ENCODE peak calls at places on chromosomes 13 and 19, in six cellular contexts. Q, Z, L, J, B and K are unnamed samples.

GRCh38 chr19:13234518-13234917 is 84.3 kb downstream of the IER2 start:
- DNase-seq in Q (peak; percentile 89), Z (no peak), L (peak; percentile 66), J (no peak), B (peak; percentile 48), K (no peak)

GRCh38 chr13:74485757-74486156 is 351.6 kb upstream of the KLF12 start:
- DNase-seq in Q (no peak), Z (no peak), L (no peak), J (no peak), B (no peak), K (no peak)

GRCh38 chr19:46776927-46777911 is 11.2 kb downstream of the SLC1A5 start:
- DNase-seq in Q (no peak), Z (no peak), L (no peak), J (no peak), B (no peak), K (no peak)

GRCh38 chr13:39688278-39688677 is 32.8 kb downstream of the COG6 start:
- DNase-seq in Q (no peak), Z (no peak), L (no peak), J (no peak), B (no peak), K (no peak)

GRCh38 chr13:75255653-75256052 is 226.3 kb downstream of the TBC1D4 start:
- DNase-seq in Q (no peak), Z (no peak), L (no peak), J (no peak), B (no peak), K (no peak)

GRCh38 chr13:64551755-64552154 is 2678.4 kb downstream of the PCDH9 start:
- DNase-seq in Q (no peak), Z (no peak), L (no peak), J (no peak), B (no peak), K (peak; percentile 16)

GRCh38 chr13:21518617-21519144 is 59.6 kb upstream of the ZDHHC20 start:
- DNase-seq in Q (no peak), Z (no peak), L (no peak), J (no peak), B (no peak), K (no peak)

GRCh38 chr13:46759861-46760260 is 37.1 kb downstream of the ESD start:
- DNase-seq in Q (no peak), Z (no peak), L (no peak), J (no peak), B (no peak), K (no peak)

GRCh38 chr13:104740616-104741222 is 1674.5 kb upstream of the SLC10A2 start:
- DNase-seq in Q (no peak), Z (no peak), L (no peak), J (no peak), B (no peak), K (no peak)

GRCh38 chr19:8423821-8424223 is 10.7 kb downstream of the MARCHF2 start:
- DNase-seq in Q (peak; percentile 84), Z (no peak), L (no peak), J (no peak), B (no peak), K (no peak)

GRCh38 chr13:21986602-21987001 is 315.7 kb downstream of the FGF9 start:
- DNase-seq in Q (no peak), Z (no peak), L (no peak), J (no peak), B (no peak), K (no peak)

GRCh38 chr19:39109641-39110040 is 15.9 kb upstream of the PAK4 start:
- DNase-seq in Q (no peak), Z (no peak), L (no peak), J (no peak), B (no peak), K (no peak)

GRCh38 chr13:111511219-111511732 is 190.8 kb downstream of the TEX29 start:
- DNase-seq in Q (no peak), Z (no peak), L (no peak), J (no peak), B (no peak), K (no peak)

GRCh38 chr19:18612051-18612771 is 459 bp upstream of the TMEM59L start:
- DNase-seq in Q (no peak), Z (no peak), L (no peak), J (no peak), B (no peak), K (no peak)

GRCh38 chr19:6056282-6056741 is 54.0 kb downstream of the RFX2 start:
- DNase-seq in Q (no peak), Z (peak; percentile 25), L (no peak), J (no peak), B (no peak), K (no peak)

GRCh38 chr13:113118328-113119021 is 4.1 kb upstream of the F10 start:
- DNase-seq in Q (peak; percentile 59), Z (no peak), L (no peak), J (no peak), B (no peak), K (no peak)

GRCh38 chr13:108326318-108326717 is 56.8 kb downstream of the TNFSF13B start:
- DNase-seq in Q (peak; percentile 80), Z (peak; percentile 26), L (peak; percentile 55), J (no peak), B (no peak), K (peak; percentile 18)

GRCh38 chr19:29509456-29509855 is 16.3 kb upstream of the VSTM2B start:
- DNase-seq in Q (peak; percentile 54), Z (no peak), L (no peak), J (no peak), B (no peak), K (no peak)

GRCh38 chr19:35545855-35546381 is 492 bp downstream of the TMEM147 start:
- DNase-seq in Q (peak; percentile 86), Z (peak; percentile 12), L (peak; percentile 84), J (no peak), B (no peak), K (peak; percentile 60)

GRCh38 chr19:3983936-3984583 is 1.2 kb downstream of the EEF2 start:
- DNase-seq in Q (peak; percentile 87), Z (peak; percentile 43), L (peak; percentile 71), J (no peak), B (no peak), K (no peak)

GRCh38 chr19:3642987-3643386 is 16.4 kb upstream of the CACTIN start:
- DNase-seq in Q (no peak), Z (no peak), L (peak; percentile 36), J (no peak), B (no peak), K (no peak)

GRCh38 chr19:28404462-28404861 is 808.5 kb downstream of the UQCRFS1 start:
- DNase-seq in Q (no peak), Z (no peak), L (no peak), J (peak; percentile 29), B (no peak), K (peak; percentile 26)